ENCODE peak calls at places on chromosomes 11 and 22, in five cellular contexts. O is T-cell, R is SK-N-DZ, S is heart right ventricle, V is HT1080. W is an unnamed sample.

GRCh38 chr22:47124451-47124881 is 362.0 kb downstream of the TBC1D22A start:
- DNase-seq in S (no peak), O (no peak), R (no peak), V (no peak), W (no peak)

GRCh38 chr11:13316528-13316961 is 39.0 kb downstream of the BMAL1 start:
- DNase-seq in S (no peak), O (no peak), R (no peak), V (peak; percentile 73), W (no peak)

GRCh38 chr11:106695506-106695905 is 322.8 kb downstream of the GUCY1A2 start:
- DNase-seq in R (no peak), S (no peak), O (no peak), V (peak; percentile 15), W (no peak)

GRCh38 chr11:45157247-45158209 is 11.1 kb downstream of the PRDM11 start:
- DNase-seq in O (no peak), V (no peak), S (no peak), R (no peak), W (no peak)

GRCh38 chr11:58992489-58992888 is 53.2 kb downstream of the GLYATL1 start:
- DNase-seq in O (no peak), R (no peak), V (no peak), S (no peak), W (no peak)

GRCh38 chr11:64146036-64146943 is 19.6 kb downstream of the MACROD1 start:
- DNase-seq in R (peak; percentile 85), O (peak; percentile 50), V (peak; percentile 41), S (no peak), W (peak; percentile 28)

GRCh38 chr11:117143390-117143789 is 697 bp upstream of the PAFAH1B2 start:
- DNase-seq in S (peak; percentile 30), O (peak; percentile 11), V (peak; percentile 26), R (peak; percentile 16), W (no peak)

GRCh38 chr22:23007823-23008222 is 62.5 kb upstream of the GNAZ start:
- DNase-seq in S (no peak), V (no peak), O (no peak), R (no peak), W (no peak)

GRCh38 chr22:50537765-50538164 is 7.9 kb upstream of the KLHDC7B start:
- DNase-seq in S (no peak), R (no peak), O (no peak), V (no peak), W (no peak)

GRCh38 chr22:49052023-49052538 is 775.6 kb downstream of the BRD1 start:
- DNase-seq in R (no peak), O (peak; percentile 12), S (no peak), V (no peak), W (no peak)

GRCh38 chr22:48254311-48254873 is 1491.9 kb downstream of the TBC1D22A start:
- DNase-seq in R (no peak), O (no peak), S (no peak), V (no peak), W (no peak)